ENCODE peak calls at places on chromosome 14, in seven cellular contexts. Y is CD8-positive, alpha-beta memory T cell; M is suprapubic skin; E is adipocyte; S is adrenal gland; B is MG63; R is right atrium auricular region. P is an unnamed sample.
A peak's percentile ranks its signal among the peaks of the same experiment; 100 is the strongest.

GRCh38 chr14:100104523-100105300 is 39.5 kb downstream of the EVL start:
- DNase-seq in Y (no peak), M (peak; percentile 51), E (peak; percentile 71), S (no peak), B (peak; percentile 5), R (no peak), P (peak; percentile 20)

GRCh38 chr14:94079891-94080605 is 954 bp downstream of the DDX24 start:
- DNase-seq in Y (peak; percentile 6), M (no peak), E (peak; percentile 11), S (no peak), B (no peak), R (no peak), P (no peak)

GRCh38 chr14:104818714-104819161 is 17.8 kb downstream of the ZBTB42 start:
- DNase-seq in Y (no peak), M (no peak), E (no peak), S (no peak), B (no peak), R (no peak), P (no peak)

GRCh38 chr14:80477388-80478160 is 266.3 kb upstream of the DIO2 start:
- DNase-seq in Y (no peak), M (no peak), E (peak; percentile 22), S (no peak), B (no peak), R (no peak), P (peak; percentile 41)

GRCh38 chr14:64569108-64570045 is 19.6 kb downstream of the PPP1R36 start:
- DNase-seq in Y (no peak), M (peak; percentile 73), E (peak; percentile 95), S (peak; percentile 80), B (peak; percentile 61), R (peak; percentile 85), P (no peak)

GRCh38 chr14:50025776-50026175 is 90.6 kb downstream of the VCPKMT start:
- DNase-seq in Y (no peak), M (no peak), E (no peak), S (no peak), B (peak; percentile 34), R (no peak), P (no peak)

GRCh38 chr14:93011650-93012317 is 88.8 kb downstream of the CHGA start:
- DNase-seq in Y (no peak), M (no peak), E (no peak), S (peak; percentile 53), B (no peak), R (no peak), P (no peak)

GRCh38 chr14:50714452-50715073 is 46.5 kb upstream of the SAV1 start:
- DNase-seq in Y (no peak), M (no peak), E (peak; percentile 36), S (peak; percentile 44), B (no peak), R (no peak), P (peak; percentile 54)

GRCh38 chr14:22400590-22401259 is 188.3 kb downstream of the DAD1 start:
- DNase-seq in Y (no peak), M (no peak), E (no peak), S (no peak), B (no peak), R (no peak), P (no peak)

GRCh38 chr14:25215607-25216006 is 165.7 kb upstream of the STXBP6 start:
- DNase-seq in Y (no peak), M (no peak), E (no peak), S (no peak), B (no peak), R (no peak), P (no peak)

GRCh38 chr14:92677087-92677668 is 71.2 kb downstream of the LGMN start:
- DNase-seq in Y (peak; percentile 20), M (peak; percentile 38), E (no peak), S (peak; percentile 31), B (no peak), R (no peak), P (peak; percentile 27)

GRCh38 chr14:90483551-90483950 is 86.7 kb downstream of the CALM1 start:
- DNase-seq in Y (peak; percentile 44), M (no peak), E (no peak), S (no peak), B (no peak), R (peak; percentile 26), P (no peak)

GRCh38 chr14:76937181-76938091 is 91.1 kb downstream of the IRF2BPL start:
- DNase-seq in Y (no peak), M (no peak), E (peak; percentile 92), S (peak; percentile 62), B (peak; percentile 60), R (peak; percentile 77), P (peak; percentile 88)

GRCh38 chr14:102215522-102216250 is 76.0 kb downstream of the WDR20 start:
- DNase-seq in Y (no peak), M (no peak), E (no peak), S (no peak), B (peak; percentile 29), R (no peak), P (peak; percentile 41)

GRCh38 chr14:104979758-104980591 is 1.8 kb upstream of the AHNAK2 start:
- DNase-seq in Y (no peak), M (peak; percentile 70), E (no peak), S (peak; percentile 96), B (peak; percentile 56), R (no peak), P (peak; percentile 38)

GRCh38 chr14:90578283-90578985 is 181.6 kb downstream of the CALM1 start:
- DNase-seq in Y (no peak), M (no peak), E (no peak), S (no peak), B (no peak), R (no peak), P (no peak)

GRCh38 chr14:100147691-100148464 is 11.6 kb downstream of the DEGS2 start:
- DNase-seq in Y (no peak), M (no peak), E (no peak), S (no peak), B (no peak), R (no peak), P (no peak)

GRCh38 chr14:43184540-43184939 is 1322.5 kb downstream of the FSCB start:
- DNase-seq in Y (no peak), M (no peak), E (no peak), S (no peak), B (no peak), R (no peak), P (no peak)

GRCh38 chr14:43183916-43184315 is 1323.2 kb downstream of the FSCB start:
- DNase-seq in Y (no peak), M (no peak), E (no peak), S (no peak), B (no peak), R (no peak), P (no peak)
- H3K9me3 ChIP-seq in Y (no peaks in the 10 kb centered on the region), M (peaks cover 5% of the 10 kb centered on the region), E (no peaks in the 10 kb centered on the region), S (no peaks in the 10 kb centered on the region), B (no peaks in the 10 kb centered on the region), R (no peaks in the 10 kb centered on the region), P (no peaks in the 10 kb centered on the region)

GRCh38 chr14:37598973-37599526 is 3.6 kb downstream of the TTC6 start:
- DNase-seq in Y (no peak), M (no peak), E (no peak), S (no peak), B (no peak), R (no peak), P (no peak)

GRCh38 chr14:37598085-37598972 is 2.9 kb downstream of the TTC6 start:
- DNase-seq in Y (no peak), M (peak; percentile 60), E (no peak), S (no peak), B (no peak), R (no peak), P (no peak)

GRCh38 chr14:37595809-37596595 is 573 bp downstream of the TTC6 start:
- DNase-seq in Y (no peak), M (no peak), E (peak; percentile 25), S (peak; percentile 32), B (no peak), R (no peak), P (no peak)

GRCh38 chr14:37596790-37597189 is 1.4 kb downstream of the TTC6 start:
- DNase-seq in Y (no peak), M (no peak), E (no peak), S (no peak), B (no peak), R (no peak), P (no peak)

DNA sequence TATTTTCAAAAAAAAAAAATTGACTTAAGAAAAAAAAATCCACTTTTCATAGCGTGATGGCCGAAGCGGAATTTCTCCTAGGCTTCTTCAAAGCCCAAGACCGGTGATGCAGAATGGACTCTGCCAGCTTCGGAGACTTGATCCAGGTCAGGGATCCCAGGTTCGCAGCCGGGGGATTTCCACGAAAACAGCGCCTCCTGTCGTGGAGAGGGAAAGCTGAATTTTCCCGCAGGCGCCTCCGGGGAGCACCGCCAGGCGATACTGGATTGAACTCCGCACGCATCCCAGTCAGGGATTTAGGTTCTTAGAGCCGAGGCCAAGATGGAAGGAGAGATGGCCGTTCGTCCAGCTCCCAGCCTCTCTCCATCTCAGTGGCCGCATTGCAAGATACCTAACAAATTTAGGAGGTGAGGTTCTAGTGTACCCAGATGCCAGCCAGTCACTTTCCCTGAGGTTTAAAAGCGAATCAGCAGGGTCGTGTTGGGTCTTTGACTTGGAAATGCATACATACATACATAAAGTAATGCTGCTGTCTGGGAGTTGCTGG is 2.2 kb downstream of the TTC6 start:
- DNase-seq in Y (no peak), M (peak; percentile 61), E (peak; percentile 31), S (no peak), B (no peak), R (no peak), P (no peak)
- H3K9me3 ChIP-seq in Y (no peaks in the 10 kb centered on the region), M (no peaks in the 10 kb centered on the region), E (peaks cover 6% of the 10 kb centered on the region), S (no peaks in the 10 kb centered on the region), B (no peaks in the 10 kb centered on the region), R (peaks cover 5% of the 10 kb centered on the region), P (no peaks in the 10 kb centered on the region)

GRCh38 chr14:42334931-42335330 is 728.3 kb downstream of the LRFN5 start:
- DNase-seq in Y (no peak), M (no peak), E (no peak), S (no peak), B (no peak), R (no peak), P (no peak)
- H3K9me3 ChIP-seq in Y (no peaks in the 10 kb centered on the region), M (no peaks in the 10 kb centered on the region), E (no peaks in the 10 kb centered on the region), S (no peaks in the 10 kb centered on the region), B (no peaks in the 10 kb centered on the region), R (no peaks in the 10 kb centered on the region), P (no peaks in the 10 kb centered on the region)

GRCh38 chr14:61351457-61351856 is 30.1 kb downstream of the PRKCH start:
- DNase-seq in Y (no peak), M (no peak), E (no peak), S (no peak), B (no peak), R (no peak), P (no peak)

GRCh38 chr14:61346793-61347192 is 25.4 kb downstream of the PRKCH start:
- DNase-seq in Y (no peak), M (no peak), E (no peak), S (no peak), B (no peak), R (no peak), P (no peak)

GRCh38 chr14:61347771-61348443 is 26.5 kb downstream of the PRKCH start:
- DNase-seq in Y (no peak), M (no peak), E (no peak), S (peak; percentile 9), B (no peak), R (no peak), P (no peak)

GRCh38 chr14:61350427-61350826 is 29.0 kb downstream of the PRKCH start:
- DNase-seq in Y (no peak), M (no peak), E (no peak), S (no peak), B (no peak), R (no peak), P (no peak)

DNA sequence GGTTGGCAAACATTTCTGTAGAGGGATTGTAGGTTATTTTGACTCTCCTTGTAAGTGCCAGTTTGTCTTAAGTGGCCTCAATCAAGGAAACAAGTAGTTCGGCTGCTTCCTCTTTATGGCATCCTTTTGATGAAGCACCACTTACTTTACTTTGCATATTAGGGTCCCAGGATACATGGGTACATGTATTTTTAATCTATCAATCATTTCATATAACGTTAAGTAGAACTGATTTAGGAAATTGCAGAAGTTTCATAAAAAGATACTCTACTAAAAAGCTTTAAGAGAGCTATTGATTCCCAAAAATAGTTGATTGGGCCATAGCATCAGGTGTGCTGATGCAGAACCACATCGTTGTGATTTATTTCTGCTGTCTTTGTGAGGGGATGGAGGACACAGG is 29.5 kb downstream of the PRKCH start:
- DNase-seq in Y (no peak), M (no peak), E (no peak), S (no peak), B (no peak), R (no peak), P (no peak)
- H3K9me3 ChIP-seq in Y (no peaks in the 10 kb centered on the region), M (no peaks in the 10 kb centered on the region), E (no peaks in the 10 kb centered on the region), S (no peaks in the 10 kb centered on the region), B (no peaks in the 10 kb centered on the region), R (no peaks in the 10 kb centered on the region), P (no peaks in the 10 kb centered on the region)